ENCODE peak calls at places on chromosomes 2 and 18, in four cellular contexts. Q is NCI-H510A; N is sciatic nerve; L is activated CD4-positive, alpha-beta T cell treated with anti-CD3 and anti-CD28 coated beads, Interleukin-2, amount 50 U/mL, for 1 hour. H is an unnamed sample.

GRCh38 chr2:156657809-156658208 is 221.6 kb downstream of the GPD2 start:
- DNase-seq in Q (no peak), N (no peak), L (no peak), H (no peak)

GRCh38 chr18:32772580-32773186 is at the start of gene KLHL14:
- DNase-seq in Q (no peak), N (no peak), L (no peak), H (no peak)

GRCh38 chr2:240722796-240723735 is 31.4 kb downstream of the AQP12A start:
- DNase-seq in Q (no peak), N (no peak), L (no peak), H (no peak)

GRCh38 chr18:35085450-35086032 is 44.3 kb downstream of the MAPRE2 start:
- DNase-seq in Q (no peak), N (no peak), L (no peak), H (no peak)

GRCh38 chr18:79900610-79901570 is 50.6 kb downstream of the SLC66A2 start:
- DNase-seq in Q (no peak), N (no peak), L (no peak), H (no peak)

GRCh38 chr2:42567806-42568429 is 514 bp upstream of the MTA3 start:
- DNase-seq in Q (peak; percentile 42), N (peak; percentile 62), L (peak; percentile 1), H (no peak)

GRCh38 chr2:223166215-223166493 is 114.2 kb downstream of the KCNE4 start:
- DNase-seq in Q (no peak), N (no peak), L (no peak), H (no peak)

GRCh38 chr2:31980674-31981356 is 30.0 kb downstream of the MEMO1 start:
- DNase-seq in Q (no peak), N (no peak), L (no peak), H (peak; percentile 38)

GRCh38 chr2:196247114-196247978 is 76.0 kb upstream of the STK17B start:
- DNase-seq in Q (no peak), N (no peak), L (no peak), H (no peak)

GRCh38 chr2:102672124-102672786 is 52.9 kb downstream of the SLC9A2 start:
- DNase-seq in Q (no peak), N (no peak), L (no peak), H (no peak)

GRCh38 chr2:28454016-28454930 is 41.6 kb upstream of the PLB1 start:
- DNase-seq in Q (no peak), N (no peak), L (no peak), H (peak; percentile 28)

GRCh38 chr2:142819411-142819810 is 58.1 kb upstream of the KYNU start:
- DNase-seq in Q (no peak), N (no peak), L (no peak), H (no peak)

GRCh38 chr2:36706451-36706850 is 9.9 kb downstream of the VIT start:
- DNase-seq in Q (no peak), N (no peak), L (no peak), H (no peak)

GRCh38 chr2:125471963-125472362 is 1184.0 kb upstream of the GYPC start:
- DNase-seq in Q (no peak), N (no peak), L (no peak), H (peak; percentile 29)

GRCh38 chr2:71995067-71995665 is 152.5 kb downstream of the CYP26B1 start:
- DNase-seq in Q (no peak), N (no peak), L (no peak), H (peak; percentile 59)

GRCh38 chr2:101993772-101994171 is 2.0 kb downstream of the IL1R2 start:
- DNase-seq in Q (no peak), N (no peak), L (no peak), H (no peak)

GRCh38 chr2:99880148-99880983 is 262.0 kb downstream of the AFF3 start:
- DNase-seq in Q (no peak), N (no peak), L (no peak), H (peak; percentile 89)

GRCh38 chr2:60880633-60880987 is 764 bp upstream of the REL start:
- DNase-seq in Q (no peak), N (no peak), L (no peak), H (peak; percentile 28)

GRCh38 chr2:174555998-174556397 is 41.6 kb downstream of the WIPF1 start:
- DNase-seq in Q (no peak), N (no peak), L (no peak), H (no peak)

GRCh38 chr2:138087761-138088602 is 123.7 kb downstream of the HNMT start:
- DNase-seq in Q (no peak), N (no peak), L (no peak), H (peak; percentile 3)

GRCh38 chr2:8433390-8433789 is 248.5 kb upstream of the ID2 start:
- DNase-seq in Q (no peak), N (no peak), L (no peak), H (no peak)

GRCh38 chr2:215171151-215171550 is 32.7 kb upstream of the ABCA12 start:
- DNase-seq in Q (no peak), N (no peak), L (no peak), H (peak; percentile 53)

GRCh38 chr18:77346446-77346845 is 96.8 kb downstream of the GALR1 start:
- DNase-seq in Q (no peak), N (no peak), L (no peak), H (peak; percentile 26)

GRCh38 chr2:102753563-102754159 is 8.2 kb upstream of the TMEM182 start:
- DNase-seq in Q (peak; percentile 2), N (no peak), L (peak; percentile 20), H (peak; percentile 69)

GRCh38 chr2:137435176-137435575 is 529.1 kb upstream of the HNMT start:
- DNase-seq in Q (no peak), N (no peak), L (no peak), H (peak; percentile 43)

H was measured in PC-3.